ENCODE peak calls at places on chromosomes 5 and 9, in eight cellular contexts. A is endothelial cell; H is WERI-Rb-1; E is left colon; Y is stromal cell of bone marrow; N is CD8-positive, alpha-beta memory T cell; W is GM06990; P is stimulated activated CD8-positive, alpha-beta memory T cell treated with anti-CD3 and anti-CD28 coated beads, Interleukin-4, amount 100 ng/mL, for 4 hours. R is an unnamed sample.

GRCh38 chr9:113876806-113877236 is 712 bp downstream of the ZNF618 start:
- DNase-seq in A (no peak), H (no peak), E (no peak), Y (no peak), N (no peak), W (no peak), P (no peak), R (no peak)

GRCh38 chr5:80318212-80318611 is 1.6 kb upstream of the SPZ1 start:
- DNase-seq in A (no peak), H (no peak), E (no peak), Y (peak), N (no peak), W (no peak), P (no peak), R (no peak)

GRCh38 chr9:134044944-134045343 is 19.7 kb downstream of the BRD3OS start:
- DNase-seq in A (no peak), H (no peak), E (no peak), Y (no peak), N (no peak), W (no peak), P (no peak), R (no peak)

GRCh38 chr5:167964529-167964928 is 326.9 kb upstream of the WWC1 start:
- DNase-seq in A (no peak), H (peak), E (no peak), Y (no peak), N (no peak), W (no peak), P (no peak), R (no peak)

GRCh38 chr9:126719677-126720435 is 85.0 kb upstream of the ZBTB43 start:
- DNase-seq in A (peak), H (no peak), E (peak), Y (peak), N (peak), W (peak), P (peak), R (peak)

GRCh38 chr5:137367951-137368350 is 131.2 kb downstream of the SPOCK1 start:
- DNase-seq in A (no peak), H (no peak), E (no peak), Y (no peak), N (no peak), W (no peak), P (no peak), R (no peak)

GRCh38 chr5:74895906-74896305 is 29.7 kb upstream of the FAM169A start:
- DNase-seq in A (no peak), H (no peak), E (peak), Y (peak), N (no peak), W (no peak), P (no peak), R (no peak)

GRCh38 chr5:132369471-132370240 is at the start of gene SLC22A5:
- DNase-seq in A (peak), H (peak), E (peak), Y (no peak), N (peak), W (peak), P (peak), R (peak)

GRCh38 chr5:60540855-60541805 is 158.8 kb downstream of the DEPDC1B start:
- DNase-seq in A (no peak), H (no peak), E (no peak), Y (peak), N (no peak), W (peak), P (no peak), R (no peak)

GRCh38 chr5:150562832-150563231 is 54.9 kb downstream of the NDST1 start:
- DNase-seq in A (peak), H (peak), E (peak), Y (peak), N (no peak), W (no peak), P (no peak), R (peak)

GRCh38 chr9:84839538-84839937 is 170.0 kb downstream of the NTRK2 start:
- DNase-seq in A (no peak), H (no peak), E (no peak), Y (peak), N (no peak), W (no peak), P (no peak), R (no peak)

GRCh38 chr5:143402464-143403356 is 776 bp downstream of the NR3C1 start:
- DNase-seq in A (peak), H (peak), E (peak), Y (no peak), N (peak), W (peak), P (no peak), R (peak)

GRCh38 chr5:119285070-119285916 is 70.5 kb upstream of the TNFAIP8 start:
- DNase-seq in A (no peak), H (no peak), E (no peak), Y (no peak), N (no peak), W (no peak), P (no peak), R (no peak)

GRCh38 chr9:132849168-132849831 is 28.8 kb downstream of the AK8 start:
- DNase-seq in A (no peak), H (no peak), E (peak), Y (no peak), N (no peak), W (no peak), P (no peak), R (peak)

GRCh38 chr9:127021664-127022337 is 100.6 kb downstream of the ANGPTL2 start:
- DNase-seq in A (no peak), H (peak), E (peak), Y (peak), N (no peak), W (no peak), P (no peak), R (peak)

GRCh38 chr9:36218011-36218410 is 27.3 kb downstream of the CLTA start:
- DNase-seq in A (no peak), H (no peak), E (no peak), Y (no peak), N (no peak), W (no peak), P (no peak), R (no peak)

GRCh38 chr5:60332244-60333018 is 367.5 kb downstream of the DEPDC1B start:
- DNase-seq in A (no peak), H (no peak), E (no peak), Y (peak), N (no peak), W (no peak), P (no peak), R (no peak)

GRCh38 chr9:33452828-33453271 is 5.5 kb upstream of the AQP3 start:
- DNase-seq in A (peak), H (peak), E (peak), Y (peak), N (peak), W (peak), P (no peak), R (peak)

GRCh38 chr9:77215874-77216273 is 38.5 kb downstream of the VPS13A start:
- DNase-seq in A (no peak), H (no peak), E (no peak), Y (no peak), N (no peak), W (no peak), P (no peak), R (no peak)

GRCh38 chr5:167578977-167579700 is 712.3 kb upstream of the WWC1 start:
- DNase-seq in A (no peak), H (no peak), E (no peak), Y (peak), N (no peak), W (no peak), P (no peak), R (no peak)

GRCh38 chr5:149118463-149118862 is 22.8 kb upstream of the ABLIM3 start:
- DNase-seq in A (no peak), H (no peak), E (no peak), Y (no peak), N (no peak), W (no peak), P (no peak), R (no peak)

GRCh38 chr9:95316274-95316673 is 1.2 kb downstream of the FANCC start:
- DNase-seq in A (no peak), H (no peak), E (no peak), Y (no peak), N (no peak), W (no peak), P (no peak), R (no peak)

GRCh38 chr5:142095035-142095434 is 13.5 kb upstream of the NDFIP1 start:
- DNase-seq in A (no peak), H (no peak), E (no peak), Y (no peak), N (no peak), W (no peak), P (peak), R (no peak)

GRCh38 chr5:127031147-127031862 is 947 bp upstream of the MARCHF3 start:
- DNase-seq in A (no peak), H (no peak), E (no peak), Y (no peak), N (no peak), W (no peak), P (no peak), R (no peak)

GRCh38 chr9:2231831-2232230 is 216.7 kb downstream of the SMARCA2 start:
- DNase-seq in A (no peak), H (no peak), E (no peak), Y (peak), N (no peak), W (no peak), P (no peak), R (no peak)

GRCh38 chr5:169637856-169638190 is 748 bp downstream of the DOCK2 start:
- DNase-seq in A (no peak), H (no peak), E (no peak), Y (no peak), N (peak), W (no peak), P (peak), R (peak)

GRCh38 chr5:12799165-12799564 is 894.9 kb upstream of the CTNND2 start:
- DNase-seq in A (no peak), H (no peak), E (no peak), Y (no peak), N (no peak), W (no peak), P (no peak), R (no peak)

GRCh38 chr9:29349050-29349449 is 1775.8 kb upstream of the C9orf72 start:
- DNase-seq in A (no peak), H (no peak), E (no peak), Y (peak), N (no peak), W (no peak), P (no peak), R (no peak)

GRCh38 chr5:94901071-94901979 is 282.9 kb downstream of the SLF1 start:
- DNase-seq in A (no peak), H (no peak), E (no peak), Y (no peak), N (no peak), W (peak), P (no peak), R (no peak)

GRCh38 chr5:138789771-138790242 is 36.6 kb downstream of the CTNNA1 start:
- DNase-seq in A (peak), H (no peak), E (no peak), Y (no peak), N (no peak), W (peak), P (no peak), R (no peak)

GRCh38 chr5:2415678-2416077 is 335.8 kb downstream of the IRX2 start:
- DNase-seq in A (no peak), H (no peak), E (no peak), Y (no peak), N (no peak), W (no peak), P (no peak), R (no peak)